ENCODE peak calls at places on chromosomes 3 and 15, in six cellular contexts. M is A549, P is upper lobe of left lung, L is GM12878, K is HepG2, R is K562. B is an unnamed sample.

GRCh38 chr3:188832146-188832545 is 339.6 kb upstream of the TPRG1 start:
- ATAC-seq in M (no peak), K (no peak), P (no peak), R (no peak), L (no peak), B (no peak)

GRCh38 chr15:56929389-56929788 is 10.9 kb downstream of the TCF12 start:
- ATAC-seq in P (no peak), L (peak), K (no peak), R (peak), M (no peak), B (no peak)

GRCh38 chr3:39176025-39176714 is 16.2 kb downstream of the XIRP1 start:
- ATAC-seq in R (no peak), P (no peak), K (no peak), M (no peak), L (no peak), B (no peak)

GRCh38 chr15:100663066-100663465 is 60.7 kb downstream of the ASB7 start:
- ATAC-seq in L (no peak), K (peak), M (peak), P (no peak), R (peak), B (no peak)

GRCh38 chr3:134357261-134357913 is 16.9 kb downstream of the AMOTL2 start:
- ATAC-seq in R (no peak), K (peak), M (no peak), P (peak), L (no peak), B (peak)

GRCh38 chr3:190338717-190339116 is 16.5 kb upstream of the CLDN1 start:
- ATAC-seq in L (peak), M (peak), P (peak), R (no peak), K (peak), B (no peak)

GRCh38 chr3:197500812-197501211 is 55.0 kb downstream of the BDH1 start:
- ATAC-seq in M (no peak), K (no peak), P (no peak), L (no peak), R (no peak), B (no peak)

GRCh38 chr3:124701687-124702086 is 28.6 kb upstream of the UMPS start:
- ATAC-seq in L (no peak), R (no peak), M (no peak), K (no peak), P (no peak), B (no peak)

GRCh38 chr15:93252780-93253179 is 163.8 kb upstream of the RGMA start:
- ATAC-seq in M (no peak), L (no peak), R (no peak), P (no peak), K (no peak), B (no peak)

GRCh38 chr15:98772895-98773294 is 124.6 kb downstream of the IGF1R start:
- ATAC-seq in K (no peak), P (no peak), L (peak), R (no peak), M (no peak), B (no peak)

GRCh38 chr15:32852771-32853170 is 135.0 kb downstream of the GREM1 start:
- ATAC-seq in R (no peak), K (peak), L (no peak), P (no peak), M (peak), B (no peak)

GRCh38 chr15:32857732-32858131 is 139.9 kb downstream of the GREM1 start:
- ATAC-seq in R (no peak), P (no peak), M (no peak), L (no peak), K (no peak), B (no peak)

GRCh38 chr15:32856753-32857152 is 138.9 kb downstream of the GREM1 start:
- ATAC-seq in K (no peak), M (no peak), R (no peak), L (no peak), P (no peak), B (no peak)

GRCh38 chr15:32853667-32854066 is 135.9 kb downstream of the GREM1 start:
- ATAC-seq in K (no peak), P (no peak), M (no peak), R (no peak), L (no peak), B (no peak)

DNA sequence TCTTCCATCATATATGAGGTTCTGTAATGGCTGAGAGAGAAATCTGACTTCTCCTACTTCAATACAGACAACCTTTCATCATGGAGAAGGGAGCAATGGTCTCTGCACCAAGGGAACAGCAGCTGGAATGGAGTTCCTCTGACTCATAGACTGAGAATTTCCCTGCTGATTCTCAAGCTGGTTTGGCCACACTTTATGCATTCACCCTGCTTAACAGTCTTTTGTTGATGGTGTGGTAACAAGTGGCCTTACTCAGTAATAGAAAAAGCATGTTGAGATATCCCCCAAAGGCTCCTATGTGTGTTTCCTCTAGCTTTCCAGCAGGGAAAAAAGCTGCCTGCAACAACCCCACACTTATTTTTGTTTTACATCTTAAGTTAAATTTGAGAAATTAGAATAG is 138.1 kb downstream of the GREM1 start:
- ATAC-seq in R (no peak), L (no peak), M (peak), K (peak), P (peak), B (peak)
- TF ChIP-seq EP300 in R (no peak), L (no peak), M (peak), K (no peak), P (no peak), B (no peak)

GRCh38 chr3:106590259-106590658 is 721.4 kb upstream of the CBLB start:
- ATAC-seq in M (no peak), L (no peak), P (peak), K (no peak), R (no peak), B (no peak)
- TF ChIP-seq CTCF in M (no peak), L (no peak), P (no peak), K (no peak), R (no peak), B (no peak)

DNA sequence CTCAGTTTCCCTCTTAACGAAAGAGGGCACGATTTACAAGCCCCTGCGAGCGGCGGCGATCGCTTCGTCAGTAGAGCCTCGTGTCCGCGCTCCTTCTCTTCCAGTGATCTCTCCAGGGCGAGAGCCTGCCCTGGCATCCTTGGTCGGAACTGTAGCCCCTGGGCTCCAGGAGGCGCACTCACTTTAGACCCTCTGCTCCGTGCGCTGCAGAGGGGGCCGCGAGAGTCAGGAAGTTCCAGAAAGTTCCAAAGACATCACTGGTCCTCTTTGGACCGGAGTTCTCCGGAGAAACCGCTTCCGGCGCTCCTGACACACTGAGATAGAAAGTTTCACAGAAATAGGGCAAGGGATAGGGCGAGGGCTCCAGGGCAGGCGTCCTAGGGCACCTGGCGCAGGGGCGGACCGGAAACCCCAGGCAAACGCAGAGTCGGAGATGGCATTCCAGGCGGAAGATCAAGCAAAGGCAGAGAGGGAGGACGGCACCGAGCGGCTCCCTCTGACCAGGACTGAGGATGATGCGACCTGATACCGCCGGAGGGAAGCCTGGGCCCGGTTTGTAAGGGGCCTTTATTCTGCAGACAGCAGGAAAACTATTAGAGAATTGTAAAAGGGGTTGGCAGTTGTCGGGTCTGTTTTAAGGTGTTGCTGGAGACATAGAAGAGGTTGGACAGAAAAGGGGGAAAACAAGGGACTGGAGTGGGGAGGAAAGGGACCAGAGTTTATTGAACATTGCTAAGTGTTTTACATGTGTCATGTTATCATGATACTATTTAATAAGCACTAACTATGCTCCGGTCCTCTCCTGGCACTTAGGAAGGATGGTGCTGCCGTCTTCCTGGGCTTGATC is 1.3 kb upstream of the CPEB1 start:
- ATAC-seq in R (no peak), K (no peak), L (no peak), M (no peak), P (peak), B (no peak)
- H3K4me3 ChIP-seq in R (peak), K (no peak), L (peak), M (peak), P (peak), B (peak)

DNA sequence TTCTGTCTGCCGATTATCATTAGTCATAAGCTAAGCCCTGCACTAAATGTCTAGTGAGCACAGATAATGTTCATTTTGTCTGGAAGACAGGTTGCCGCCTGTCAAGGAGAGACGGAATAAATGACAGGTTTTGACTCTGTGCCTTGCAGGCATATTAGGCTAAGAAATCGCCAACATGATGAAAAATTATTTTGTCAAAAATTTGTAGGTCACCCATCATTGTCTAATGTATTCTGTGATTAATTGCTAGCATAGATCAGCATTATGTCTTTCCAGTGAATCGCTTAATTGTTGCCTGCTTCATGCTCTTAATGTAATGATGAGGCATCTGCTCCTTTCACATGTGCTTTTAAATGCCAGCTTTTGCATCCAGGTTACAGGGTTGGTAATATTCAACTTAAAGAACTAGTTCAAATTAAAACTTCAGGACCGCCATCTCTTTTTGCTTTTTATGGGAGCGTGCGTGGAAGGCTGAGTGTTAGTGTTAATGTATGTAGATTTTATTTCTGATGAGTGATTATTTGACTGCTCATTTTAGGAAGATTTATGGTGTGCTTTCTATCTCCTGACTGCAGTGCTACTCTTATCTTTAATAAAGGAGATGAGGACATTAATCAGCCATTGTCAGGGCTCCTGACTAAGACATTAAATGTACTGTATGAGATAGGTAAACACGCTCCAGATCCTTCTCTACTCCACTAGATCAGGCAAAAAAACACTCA is 120.8 kb upstream of the MEIS2 start:
- ATAC-seq in K (no peak), M (no peak), R (no peak), P (no peak), L (no peak), B (no peak)
- TF ChIP-seq EP300 in K (no peak), M (no peak), R (no peak), P (no peak), L (no peak), B (no peak)

GRCh38 chr3:52238761-52239701 is at the start of gene TWF2:
- ATAC-seq in R (peak), P (peak), M (peak), L (peak), K (peak), B (peak)
- TF ChIP-seq CTCF in R (peak), P (peak), M (peak), L (peak), K (peak), B (no peak)

GRCh38 chr3:114460459-114460858 is 166.6 kb downstream of the TIGIT start:
- ATAC-seq in K (no peak), P (no peak), M (no peak), R (no peak), L (peak), B (no peak)
- H3K4me3 ChIP-seq in K (no peak), P (no peak), M (no peak), R (no peak), L (peak), B (no peak)

DNA sequence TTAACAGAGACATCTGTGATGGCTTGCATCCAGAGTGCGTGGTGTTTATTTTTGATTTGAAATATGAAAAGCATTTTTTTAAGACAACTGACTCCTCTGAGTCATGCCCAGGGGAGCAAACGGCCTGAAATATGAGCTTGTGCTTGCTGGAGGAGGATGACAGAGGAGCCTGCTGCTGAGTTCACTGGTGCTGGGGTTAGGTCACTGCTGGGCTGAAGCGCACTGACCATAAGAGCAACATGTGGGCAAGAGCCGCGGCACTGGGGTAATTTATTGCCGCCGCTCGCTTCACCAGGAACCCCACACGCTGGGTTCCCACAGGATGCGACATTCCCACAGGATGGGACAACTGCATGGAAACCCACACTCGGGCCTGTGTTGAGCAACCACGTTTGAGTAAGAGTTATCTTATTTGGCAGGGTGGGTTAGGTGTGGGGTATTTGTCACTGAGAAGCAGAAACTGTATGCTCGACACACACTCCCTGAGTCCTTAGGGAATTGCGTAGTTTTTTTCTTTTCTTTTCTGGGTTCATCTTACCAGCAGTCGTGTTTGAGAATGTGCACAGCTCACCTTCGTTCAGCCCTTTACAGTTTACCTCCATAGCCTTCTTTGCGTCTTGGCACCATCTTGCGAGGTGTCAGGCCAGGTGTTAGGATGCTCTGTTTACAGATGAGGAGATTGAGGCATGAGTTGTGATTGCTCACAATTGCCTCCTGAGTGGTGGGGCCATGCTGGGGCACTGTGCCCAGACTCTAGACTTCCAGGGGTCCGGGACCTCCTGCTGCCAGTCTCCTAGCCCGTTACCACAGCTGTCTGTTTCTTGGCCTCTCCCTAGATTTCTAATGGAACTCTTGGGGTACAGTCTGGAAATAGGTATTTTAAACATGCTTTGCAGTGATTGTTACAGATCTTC is 60.4 kb downstream of the SMAD3 start:
- ATAC-seq in R (peak), K (no peak), P (peak), M (peak), L (no peak), B (peak)
- TF ChIP-seq EP300 in R (peak), K (no peak), P (no peak), M (peak), L (no peak), B (no peak)

GRCh38 chr3:36868614-36869436 is 76.0 kb downstream of the TRANK1 start:
- ATAC-seq in L (peak), P (peak), R (peak), K (peak), M (peak), B (peak)

GRCh38 chr3:36875397-36875796 is 69.5 kb downstream of the TRANK1 start:
- ATAC-seq in L (no peak), K (no peak), M (no peak), P (no peak), R (peak), B (no peak)

GRCh38 chr3:36867810-36868209 is 77.0 kb downstream of the TRANK1 start:
- ATAC-seq in M (no peak), R (peak), P (no peak), K (no peak), L (no peak), B (no peak)

GRCh38 chr3:36874351-36874874 is 70.4 kb downstream of the TRANK1 start:
- ATAC-seq in P (no peak), L (no peak), R (no peak), M (no peak), K (no peak), B (no peak)

DNA sequence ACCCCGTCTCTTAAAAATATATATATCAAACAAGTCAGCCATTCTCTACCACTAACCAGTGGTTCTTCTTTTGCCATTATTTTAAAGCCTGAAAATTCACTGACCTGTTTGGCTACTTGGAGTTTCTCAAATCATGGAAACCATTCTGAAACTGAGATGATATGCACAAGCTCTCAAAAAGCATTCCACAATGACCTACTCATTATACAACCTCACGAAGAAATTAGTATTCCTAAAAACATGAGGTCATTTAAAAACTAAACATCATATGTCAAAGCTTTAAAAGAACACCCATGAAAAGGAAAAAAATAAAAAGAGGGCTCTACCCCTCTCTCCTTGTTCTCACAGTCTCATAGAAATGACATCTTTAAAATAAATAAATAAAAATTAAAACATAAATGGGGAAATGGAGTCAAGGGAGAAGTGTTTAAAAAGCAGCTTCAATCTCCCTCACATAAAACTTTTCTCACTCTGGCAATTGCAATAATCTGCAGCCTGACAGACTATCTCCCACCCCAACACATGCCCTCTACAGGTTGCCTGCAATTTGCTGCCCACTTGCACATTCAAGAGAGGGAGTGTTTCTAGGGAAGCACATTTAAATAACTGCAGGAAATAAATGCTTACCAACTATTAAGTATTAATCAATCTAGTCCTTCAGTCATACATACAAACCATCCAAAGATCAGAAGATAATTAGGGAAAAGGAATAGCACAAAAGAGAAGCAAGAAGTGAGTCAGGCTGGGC is 73.3 kb downstream of the TRANK1 start:
- ATAC-seq in R (no peak), L (no peak), K (peak), P (no peak), M (no peak), B (no peak)
- TF ChIP-seq CTCF in R (no peak), L (no peak), K (no peak), P (no peak), M (no peak), B (no peak)

GRCh38 chr3:163890661-163891060 is 1187.6 kb downstream of the SI start:
- ATAC-seq in M (no peak), L (no peak), K (no peak), R (no peak), P (no peak), B (no peak)
- H3K4me3 ChIP-seq in M (no peak), L (no peak), K (no peak), R (no peak), P (no peak), B (no peak)

B was measured in gastroesophageal sphincter.